ENCODE peak calls at places on chromosomes 2 and 18, in seven cellular contexts. One of them, this sample, is unnamed.

GRCh38 chr18:905948-906415 is 1.3 kb downstream of the ADCYAP1 start:
- DNase-seq in stomach: no peak
- DNase-seq in cardiac septum: no peak
- DNase-seq in GM04504: no peak
- DNase-seq in T47D: no peak
- DNase-seq in astrocyte: no peak
- DNase-seq in type B pancreatic cell: no peak
- DNase-seq in this sample: no peak

GRCh38 chr2:174484573-174484972 is 2.3 kb downstream of the GPR155 start:
- DNase-seq in GM04504: no peak
- DNase-seq in cardiac septum: no peak
- DNase-seq in type B pancreatic cell: no peak
- DNase-seq in T47D: no peak
- DNase-seq in stomach: no peak
- DNase-seq in astrocyte: no peak
- DNase-seq in this sample: no peak

GRCh38 chr18:67600781-67601180 is 84.3 kb upstream of the DSEL start:
- DNase-seq in cardiac septum: no peak
- DNase-seq in astrocyte: peak
- DNase-seq in GM04504: no peak
- DNase-seq in stomach: no peak
- DNase-seq in type B pancreatic cell: no peak
- DNase-seq in T47D: no peak
- DNase-seq in this sample: no peak

GRCh38 chr2:143928613-143929012 is 591.3 kb downstream of the ZEB2 start:
- DNase-seq in GM04504: no peak
- DNase-seq in T47D: no peak
- DNase-seq in stomach: no peak
- DNase-seq in cardiac septum: no peak
- DNase-seq in type B pancreatic cell: no peak
- DNase-seq in astrocyte: no peak
- DNase-seq in this sample: no peak

GRCh38 chr2:232875256-232876070 is 5.4 kb downstream of the SNORC start:
- DNase-seq in T47D: no peak
- DNase-seq in cardiac septum: peak
- DNase-seq in type B pancreatic cell: no peak
- DNase-seq in stomach: no peak
- DNase-seq in GM04504: no peak
- DNase-seq in astrocyte: no peak
- DNase-seq in this sample: no peak

GRCh38 chr18:9849407-9849961 is 36.3 kb upstream of the TXNDC2 start:
- DNase-seq in cardiac septum: no peak
- DNase-seq in astrocyte: no peak
- DNase-seq in T47D: peak
- DNase-seq in GM04504: no peak
- DNase-seq in stomach: peak
- DNase-seq in type B pancreatic cell: no peak
- DNase-seq in this sample: no peak

GRCh38 chr2:132797551-132797950 is 127.5 kb upstream of the LYPD1 start:
- DNase-seq in astrocyte: peak
- DNase-seq in GM04504: peak
- DNase-seq in type B pancreatic cell: no peak
- DNase-seq in cardiac septum: no peak
- DNase-seq in T47D: no peak
- DNase-seq in stomach: no peak
- DNase-seq in this sample: no peak

GRCh38 chr2:18342901-18343300 is 217.6 kb downstream of the RDH14 start:
- DNase-seq in T47D: no peak
- DNase-seq in astrocyte: no peak
- DNase-seq in cardiac septum: no peak
- DNase-seq in stomach: no peak
- DNase-seq in GM04504: no peak
- DNase-seq in type B pancreatic cell: no peak
- DNase-seq in this sample: no peak

GRCh38 chr18:41096504-41096903 is 858.5 kb upstream of the PIK3C3 start:
- DNase-seq in GM04504: peak
- DNase-seq in type B pancreatic cell: no peak
- DNase-seq in astrocyte: peak
- DNase-seq in stomach: no peak
- DNase-seq in T47D: no peak
- DNase-seq in cardiac septum: no peak
- DNase-seq in this sample: peak

GRCh38 chr2:36387258-36387916 is 31.8 kb downstream of the CRIM1 start:
- DNase-seq in stomach: no peak
- DNase-seq in T47D: no peak
- DNase-seq in astrocyte: no peak
- DNase-seq in cardiac septum: no peak
- DNase-seq in GM04504: no peak
- DNase-seq in type B pancreatic cell: no peak
- DNase-seq in this sample: no peak

GRCh38 chr2:18544171-18544570 is 16.3 kb downstream of the RDH14 start:
- DNase-seq in T47D: no peak
- DNase-seq in type B pancreatic cell: no peak
- DNase-seq in cardiac septum: no peak
- DNase-seq in stomach: no peak
- DNase-seq in GM04504: no peak
- DNase-seq in astrocyte: no peak
- DNase-seq in this sample: no peak

GRCh38 chr2:8494589-8494988 is 187.3 kb upstream of the ID2 start:
- DNase-seq in type B pancreatic cell: no peak
- DNase-seq in stomach: no peak
- DNase-seq in cardiac septum: no peak
- DNase-seq in T47D: no peak
- DNase-seq in astrocyte: no peak
- DNase-seq in GM04504: no peak
- DNase-seq in this sample: no peak

GRCh38 chr2:43333656-43334144 is 107.3 kb upstream of the ZFP36L2 start:
- DNase-seq in type B pancreatic cell: no peak
- DNase-seq in cardiac septum: no peak
- DNase-seq in astrocyte: peak
- DNase-seq in GM04504: peak
- DNase-seq in stomach: no peak
- DNase-seq in T47D: no peak
- DNase-seq in this sample: no peak

GRCh38 chr2:37809525-37809924 is 115.6 kb upstream of the RMDN2 start:
- DNase-seq in type B pancreatic cell: no peak
- DNase-seq in GM04504: no peak
- DNase-seq in cardiac septum: no peak
- DNase-seq in astrocyte: no peak
- DNase-seq in T47D: peak
- DNase-seq in stomach: peak
- DNase-seq in this sample: peak

GRCh38 chr2:103808814-103809213 is 1045.1 kb upstream of the POU3F3 start:
- DNase-seq in GM04504: no peak
- DNase-seq in T47D: no peak
- DNase-seq in astrocyte: no peak
- DNase-seq in cardiac septum: no peak
- DNase-seq in stomach: no peak
- DNase-seq in type B pancreatic cell: no peak
- DNase-seq in this sample: no peak

GRCh38 chr2:168147858-168148794 is 99.3 kb downstream of the STK39 start:
- DNase-seq in astrocyte: no peak
- DNase-seq in stomach: no peak
- DNase-seq in cardiac septum: no peak
- DNase-seq in T47D: no peak
- DNase-seq in type B pancreatic cell: no peak
- DNase-seq in GM04504: no peak
- DNase-seq in this sample: no peak

GRCh38 chr2:179179719-179180118 is 84.9 kb downstream of the SESTD1 start:
- DNase-seq in type B pancreatic cell: no peak
- DNase-seq in stomach: no peak
- DNase-seq in astrocyte: no peak
- DNase-seq in T47D: peak
- DNase-seq in cardiac septum: no peak
- DNase-seq in GM04504: no peak
- DNase-seq in this sample: no peak

GRCh38 chr18:48728204-48728833 is 189.5 kb downstream of the CTIF start:
- DNase-seq in cardiac septum: no peak
- DNase-seq in astrocyte: peak
- DNase-seq in GM04504: peak
- DNase-seq in T47D: no peak
- DNase-seq in type B pancreatic cell: no peak
- DNase-seq in stomach: no peak
- DNase-seq in this sample: peak

GRCh38 chr2:186440506-186440905 is 45.6 kb upstream of the ZC3H15 start:
- DNase-seq in T47D: no peak
- DNase-seq in type B pancreatic cell: no peak
- DNase-seq in cardiac septum: no peak
- DNase-seq in astrocyte: no peak
- DNase-seq in GM04504: no peak
- DNase-seq in stomach: no peak
- DNase-seq in this sample: no peak

GRCh38 chr2:238685713-238686112 is 162.2 kb upstream of the TWIST2 start:
- DNase-seq in cardiac septum: no peak
- DNase-seq in stomach: no peak
- DNase-seq in GM04504: no peak
- DNase-seq in astrocyte: no peak
- DNase-seq in type B pancreatic cell: no peak
- DNase-seq in T47D: no peak
- DNase-seq in this sample: no peak

GRCh38 chr2:42769583-42770287 is 5.8 kb upstream of the OXER1 start:
- DNase-seq in astrocyte: no peak
- DNase-seq in type B pancreatic cell: no peak
- DNase-seq in stomach: peak
- DNase-seq in GM04504: no peak
- DNase-seq in cardiac septum: peak
- DNase-seq in T47D: no peak
- DNase-seq in this sample: no peak

GRCh38 chr2:225173909-225174308 is 131.6 kb upstream of the DOCK10 start:
- DNase-seq in T47D: no peak
- DNase-seq in astrocyte: no peak
- DNase-seq in GM04504: no peak
- DNase-seq in type B pancreatic cell: no peak
- DNase-seq in stomach: no peak
- DNase-seq in cardiac septum: no peak
- DNase-seq in this sample: no peak

GRCh38 chr18:38545071-38545470 is 979.5 kb upstream of the CELF4 start:
- DNase-seq in GM04504: no peak
- DNase-seq in astrocyte: no peak
- DNase-seq in cardiac septum: no peak
- DNase-seq in stomach: no peak
- DNase-seq in type B pancreatic cell: no peak
- DNase-seq in T47D: peak
- DNase-seq in this sample: peak

GRCh38 chr18:61666876-61667590 is 225.8 kb downstream of the RNF152 start:
- DNase-seq in astrocyte: no peak
- DNase-seq in T47D: no peak
- DNase-seq in cardiac septum: no peak
- DNase-seq in GM04504: no peak
- DNase-seq in stomach: no peak
- DNase-seq in type B pancreatic cell: no peak
- DNase-seq in this sample: peak

GRCh38 chr2:112803691-112804521 is 19.6 kb upstream of the IL1A start:
- DNase-seq in cardiac septum: no peak
- DNase-seq in GM04504: no peak
- DNase-seq in astrocyte: peak
- DNase-seq in type B pancreatic cell: no peak
- DNase-seq in T47D: no peak
- DNase-seq in stomach: no peak
- DNase-seq in this sample: no peak

GRCh38 chr2:45004569-45005181 is 4.6 kb downstream of the SIX2 start:
- DNase-seq in T47D: no peak
- DNase-seq in cardiac septum: no peak
- DNase-seq in type B pancreatic cell: no peak
- DNase-seq in astrocyte: no peak
- DNase-seq in GM04504: no peak
- DNase-seq in stomach: no peak
- DNase-seq in this sample: no peak

GRCh38 chr2:129176375-129176774 is 803.1 kb upstream of the RAB6C start:
- DNase-seq in astrocyte: no peak
- DNase-seq in T47D: no peak
- DNase-seq in GM04504: no peak
- DNase-seq in stomach: no peak
- DNase-seq in type B pancreatic cell: no peak
- DNase-seq in cardiac septum: no peak
- DNase-seq in this sample: no peak

GRCh38 chr2:242098034-242098433 is 228.5 kb downstream of the RTP5 start:
- DNase-seq in astrocyte: no peak
- DNase-seq in T47D: peak
- DNase-seq in GM04504: no peak
- DNase-seq in type B pancreatic cell: no peak
- DNase-seq in cardiac septum: no peak
- DNase-seq in stomach: no peak
- DNase-seq in this sample: no peak

GRCh38 chr2:19474128-19474527 is 115.7 kb upstream of the OSR1 start:
- DNase-seq in stomach: no peak
- DNase-seq in cardiac septum: no peak
- DNase-seq in type B pancreatic cell: no peak
- DNase-seq in GM04504: peak
- DNase-seq in T47D: peak
- DNase-seq in astrocyte: peak
- DNase-seq in this sample: no peak

GRCh38 chr2:54570925-54571694 is 115.0 kb downstream of the SPTBN1 start:
- DNase-seq in astrocyte: peak
- DNase-seq in cardiac septum: peak
- DNase-seq in GM04504: peak
- DNase-seq in T47D: no peak
- DNase-seq in stomach: peak
- DNase-seq in type B pancreatic cell: no peak
- DNase-seq in this sample: no peak

GRCh38 chr2:69226886-69227285 is 160.1 kb downstream of the GFPT1 start:
- DNase-seq in type B pancreatic cell: no peak
- DNase-seq in astrocyte: no peak
- DNase-seq in cardiac septum: no peak
- DNase-seq in T47D: no peak
- DNase-seq in stomach: no peak
- DNase-seq in GM04504: no peak
- DNase-seq in this sample: no peak

GRCh38 chr2:121974919-121975654 is 219.6 kb downstream of the TSN start:
- DNase-seq in stomach: peak
- DNase-seq in astrocyte: peak
- DNase-seq in type B pancreatic cell: no peak
- DNase-seq in cardiac septum: no peak
- DNase-seq in T47D: peak
- DNase-seq in GM04504: peak
- DNase-seq in this sample: peak

GRCh38 chr18:54787098-54787497 is 41.2 kb upstream of the RAB27B start:
- DNase-seq in T47D: no peak
- DNase-seq in cardiac septum: no peak
- DNase-seq in type B pancreatic cell: no peak
- DNase-seq in stomach: peak
- DNase-seq in GM04504: no peak
- DNase-seq in astrocyte: no peak
- DNase-seq in this sample: no peak

GRCh38 chr2:8510519-8510918 is 171.3 kb upstream of the ID2 start:
- DNase-seq in cardiac septum: peak
- DNase-seq in GM04504: no peak
- DNase-seq in type B pancreatic cell: no peak
- DNase-seq in T47D: no peak
- DNase-seq in astrocyte: no peak
- DNase-seq in stomach: no peak
- DNase-seq in this sample: no peak

GRCh38 chr18:76558881-76559667 is 64.0 kb upstream of the ZNF516 start:
- DNase-seq in stomach: no peak
- DNase-seq in astrocyte: peak
- DNase-seq in GM04504: no peak
- DNase-seq in T47D: peak
- DNase-seq in cardiac septum: no peak
- DNase-seq in type B pancreatic cell: no peak
- DNase-seq in this sample: no peak

This sample was measured in cerebellar cortex.